ENCODE peak calls at places on chromosomes 13 and 19, in ten cellular contexts. R is kidney tubule cell; K is activated CD8-positive, alpha-beta T cell treated with anti-CD3 and anti-CD28 coated beads for 36 hours; Q is GM12891; L is heart left ventricle; G is mesothelial cell of epicardium; S is MCF 10A; H is OCI-LY7; I is retinal pigment epithelial cell; B is iris pigment epithelial cell. N is an unnamed sample.

GRCh38 chr19:887072-887471 is 5.9 kb downstream of the MED16 start:
- DNase-seq in K (peak), I (no peak), B (peak), L (no peak), G (no peak), R (peak), S (no peak), Q (no peak), H (no peak), N (no peak)

GRCh38 chr13:110897024-110897423 is 17.8 kb downstream of the ANKRD10 start:
- DNase-seq in B (no peak), G (no peak), H (no peak), R (no peak), Q (no peak), L (no peak), S (no peak), K (no peak), I (no peak), N (no peak)

GRCh38 chr13:26604784-26605183 is 47.3 kb downstream of the WASF3 start:
- DNase-seq in R (no peak), S (no peak), Q (no peak), H (no peak), K (no peak), G (no peak), B (no peak), I (no peak), L (no peak), N (no peak)

GRCh38 chr19:13154241-13154778 is 4.1 kb downstream of the IER2 start:
- DNase-seq in B (peak), I (peak), Q (no peak), R (peak), L (peak), S (peak), H (peak), G (peak), K (peak), N (peak)

GRCh38 chr13:108155185-108156106 is 59.9 kb downstream of the LIG4 start:
- DNase-seq in I (peak), H (peak), Q (no peak), R (peak), L (peak), S (peak), B (peak), K (peak), G (peak), N (peak)

GRCh38 chr13:108302279-108302678 is 32.8 kb downstream of the TNFSF13B start:
- DNase-seq in G (no peak), H (no peak), K (no peak), L (no peak), R (peak), Q (no peak), S (peak), B (peak), I (no peak), N (no peak)

GRCh38 chr13:85828094-85828684 is 29.0 kb upstream of the SLITRK6 start:
- DNase-seq in G (no peak), L (no peak), B (peak), K (no peak), R (peak), I (no peak), H (peak), Q (no peak), S (peak), N (peak)

GRCh38 chr13:37446503-37446902 is 152.1 kb downstream of the POSTN start:
- DNase-seq in S (peak), K (no peak), L (no peak), R (peak), Q (no peak), I (peak), G (no peak), B (peak), H (no peak), N (no peak)

GRCh38 chr13:50993371-50993770 is 83.8 kb downstream of the RNASEH2B start:
- DNase-seq in G (no peak), Q (no peak), H (no peak), S (no peak), R (no peak), L (no peak), I (no peak), B (no peak), K (no peak), N (no peak)

GRCh38 chr13:98184796-98185195 is 7.7 kb upstream of the RNF113B start:
- DNase-seq in S (no peak), B (peak), G (no peak), K (no peak), L (no peak), Q (no peak), I (no peak), R (peak), H (no peak), N (no peak)

GRCh38 chr13:111295896-111296295 is 24.5 kb upstream of the TEX29 start:
- DNase-seq in B (no peak), S (no peak), I (no peak), L (no peak), R (no peak), K (no peak), H (no peak), G (no peak), Q (no peak), N (no peak)

GRCh38 chr19:3065675-3066357 is 3.5 kb upstream of the TLE5 start:
- DNase-seq in H (peak), R (no peak), K (no peak), B (no peak), I (no peak), L (no peak), G (no peak), S (no peak), Q (peak), N (peak)

GRCh38 chr19:45879055-45879454 is 6.9 kb downstream of the IRF2BP1 start:
- DNase-seq in L (no peak), B (no peak), H (no peak), S (no peak), G (no peak), R (no peak), K (no peak), I (no peak), Q (no peak), N (no peak)

GRCh38 chr13:111914241-111915103 is 152.5 kb upstream of the SOX1 start:
- DNase-seq in R (no peak), S (no peak), H (no peak), K (no peak), Q (no peak), G (peak), L (peak), B (no peak), I (no peak), N (no peak)

GRCh38 chr19:41409288-41409687 is 11.7 kb downstream of the BCKDHA start:
- DNase-seq in K (no peak), Q (no peak), G (no peak), B (peak), S (peak), H (no peak), I (peak), R (peak), L (peak), N (peak)

GRCh38 chr19:18007605-18007938 is 398 bp upstream of the ARRDC2 start:
- DNase-seq in L (no peak), I (no peak), G (no peak), Q (no peak), S (no peak), B (no peak), K (no peak), R (no peak), H (no peak), N (no peak)

GRCh38 chr19:53612762-53613526 is 18.9 kb upstream of the DPRX start:
- DNase-seq in S (no peak), G (no peak), I (no peak), R (no peak), Q (no peak), H (no peak), K (no peak), B (no peak), L (no peak), N (no peak)

GRCh38 chr19:14530005-14530348 is 583 bp downstream of the TECR start:
- DNase-seq in S (no peak), H (peak), Q (no peak), R (no peak), L (no peak), K (no peak), I (no peak), G (no peak), B (no peak), N (peak)

GRCh38 chr19:19059837-19060611 is 3.8 kb upstream of the SLC25A42 start:
- DNase-seq in L (no peak), G (no peak), B (no peak), S (no peak), Q (no peak), I (no peak), H (no peak), K (no peak), R (no peak), N (no peak)

GRCh38 chr19:16915135-16915534 is 26.3 kb downstream of the F2RL3 start:
- DNase-seq in R (no peak), H (no peak), S (no peak), L (no peak), G (no peak), K (no peak), I (no peak), B (no peak), Q (no peak), N (no peak)

GRCh38 chr13:41976491-41976890 is 15.6 kb upstream of the VWA8 start:
- DNase-seq in L (no peak), I (no peak), B (no peak), R (no peak), Q (no peak), S (no peak), H (no peak), G (no peak), K (no peak), N (no peak)